ENCODE peak calls at places on chromosomes 16 and 17, in seven cellular contexts. D, J, M, E, Q, B and H are unnamed samples. For H3K27me3, the result is how much of the 10 kb centered on the place peaks cover.

GRCh38 chr17:79960788-79961522 is 74.7 kb downstream of the TBC1D16 start:
- DNase-seq in D (no peak), J (no peak), M (peak), E (no peak), Q (no peak), B (peak), H (no peak)

GRCh38 chr17:62737513-62737912 is 70.6 kb downstream of the MARCHF10 start:
- DNase-seq in D (no peak), J (no peak), M (no peak), E (no peak), Q (no peak), B (no peak), H (no peak)

GRCh38 chr16:80084614-80085013 is 456.2 kb upstream of the DYNLRB2 start:
- DNase-seq in D (peak), J (peak), M (peak), E (no peak), Q (no peak), B (no peak), H (peak)

GRCh38 chr16:68229431-68230175 is 6.3 kb downstream of the ESRP2 start:
- DNase-seq in D (peak), J (peak), M (peak), E (no peak), Q (no peak), B (peak), H (peak)

GRCh38 chr17:39736319-39737165 is 1.2 kb upstream of the GRB7 start:
- DNase-seq in D (peak), J (no peak), M (no peak), E (no peak), Q (peak), B (no peak), H (no peak)

GRCh38 chr17:52147872-52148271 is 10.6 kb downstream of the CA10 start:
- DNase-seq in D (no peak), J (no peak), M (no peak), E (no peak), Q (no peak), B (no peak), H (peak)

GRCh38 chr16:76081936-76082335 is 195.3 kb upstream of the CNTNAP4 start:
- DNase-seq in D (no peak), J (no peak), M (no peak), E (no peak), Q (no peak), B (no peak), H (no peak)

GRCh38 chr16:69234460-69234859 is 47.5 kb downstream of the SNTB2 start:
- DNase-seq in D (no peak), J (no peak), M (no peak), E (no peak), Q (no peak), B (no peak), H (no peak)

GRCh38 chr16:49739381-49739780 is 116.5 kb downstream of the ZNF423 start:
- DNase-seq in D (no peak), J (no peak), M (no peak), E (no peak), Q (no peak), B (no peak), H (no peak)

GRCh38 chr17:27512511-27513346 is 56.5 kb downstream of the KSR1 start:
- DNase-seq in D (no peak), J (no peak), M (no peak), E (no peak), Q (no peak), B (peak), H (no peak)

GRCh38 chr17:2030779-2031163 is 818 bp downstream of the DPH1 start:
- DNase-seq in D (peak), J (no peak), M (peak), E (no peak), Q (no peak), B (no peak), H (no peak)

GRCh38 chr17:79954281-79955166 is 81.1 kb downstream of the TBC1D16 start:
- DNase-seq in D (no peak), J (no peak), M (no peak), E (no peak), Q (peak), B (no peak), H (no peak)

GRCh38 chr16:6571044-6571443 is 761.6 kb upstream of the RBFOX1 start:
- DNase-seq in D (no peak), J (no peak), M (no peak), E (no peak), Q (no peak), B (no peak), H (no peak)

GRCh38 chr17:2111691-2112090 is 56.8 kb downstream of the HIC1 start:
- DNase-seq in D (peak), J (no peak), M (peak), E (no peak), Q (no peak), B (peak), H (no peak)

GRCh38 chr17:57861000-57861736 is 11.3 kb upstream of the MRPS23 start:
- DNase-seq in D (peak), J (peak), M (no peak), E (peak), Q (peak), B (peak), H (peak)

GRCh38 chr17:67390006-67390645 is 13.0 kb downstream of the PITPNC1 start:
- DNase-seq in D (no peak), J (no peak), M (no peak), E (no peak), Q (no peak), B (peak), H (no peak)

GRCh38 chr16:27402964-27403600 is 1.1 kb downstream of the IL21R start:
- DNase-seq in D (no peak), J (no peak), M (no peak), E (no peak), Q (no peak), B (no peak), H (no peak)

DNA sequence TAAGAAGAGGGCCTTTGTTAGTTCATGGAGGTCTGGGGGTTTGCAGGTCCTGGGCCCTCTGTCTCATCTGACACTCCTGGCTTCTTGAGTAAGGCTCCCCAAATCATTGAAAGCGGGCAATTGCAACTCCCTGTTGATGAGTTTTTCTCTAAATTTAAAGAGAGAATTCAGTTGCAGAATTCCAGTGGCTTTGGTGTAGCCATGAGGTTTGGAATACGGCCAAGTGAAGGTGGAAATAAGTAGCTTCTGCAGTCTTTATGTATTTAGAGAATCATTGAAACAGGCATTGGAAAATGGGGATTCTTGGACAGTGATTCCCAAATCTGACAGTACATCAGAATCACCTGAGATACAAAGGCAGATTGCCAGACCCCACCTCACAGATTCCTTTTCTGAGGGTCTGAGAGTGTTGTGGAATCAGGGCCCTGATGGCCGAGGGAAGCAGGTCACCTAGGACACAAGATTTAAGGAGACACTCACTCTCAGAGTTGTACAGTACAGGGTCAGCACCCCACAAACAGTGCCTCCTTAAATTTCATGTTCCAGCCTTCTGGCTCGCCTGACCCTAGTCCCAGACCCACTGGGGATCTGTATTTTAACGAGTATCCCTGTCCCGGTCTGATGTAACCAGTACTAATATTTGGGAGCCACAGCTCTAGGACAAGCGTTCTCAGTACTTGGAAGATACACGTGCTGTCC is 37.7 kb downstream of the YPEL2 start:
- DNase-seq in D (no peak), J (no peak), M (peak), E (no peak), Q (no peak), B (no peak), H (no peak)
- H3K27ac ChIP-seq in D (peak), J (peak), M (peak), E (peak), Q (peak), B (no peak), H (no peak)

DNA sequence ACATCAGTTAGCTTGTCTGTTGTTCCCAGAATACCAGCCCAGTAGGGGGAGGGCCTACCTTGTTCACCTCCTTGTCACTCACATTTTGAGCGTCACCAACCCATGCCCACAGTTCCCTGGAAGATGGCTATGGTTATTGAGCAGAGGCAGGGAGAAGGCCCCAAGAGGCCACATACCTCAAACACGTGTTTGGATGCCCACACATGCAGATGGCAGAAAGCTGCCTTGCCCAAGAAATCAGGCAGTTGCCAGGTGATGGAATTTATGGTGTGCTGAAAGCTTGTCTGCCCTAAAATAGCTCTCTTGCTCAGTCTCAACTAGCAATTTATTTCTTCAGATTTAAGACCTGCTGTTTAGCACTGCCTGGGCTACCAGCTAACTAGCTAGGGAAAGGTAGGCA is 16.5 kb upstream of the CMTM4 start:
- DNase-seq in D (no peak), J (no peak), M (no peak), E (no peak), Q (no peak), B (no peak), H (no peak)
- H3K27me3 ChIP-seq in D (under half), J (under half), M (under half), E (under half), Q (under half), B (under half), H (under half)

DNA sequence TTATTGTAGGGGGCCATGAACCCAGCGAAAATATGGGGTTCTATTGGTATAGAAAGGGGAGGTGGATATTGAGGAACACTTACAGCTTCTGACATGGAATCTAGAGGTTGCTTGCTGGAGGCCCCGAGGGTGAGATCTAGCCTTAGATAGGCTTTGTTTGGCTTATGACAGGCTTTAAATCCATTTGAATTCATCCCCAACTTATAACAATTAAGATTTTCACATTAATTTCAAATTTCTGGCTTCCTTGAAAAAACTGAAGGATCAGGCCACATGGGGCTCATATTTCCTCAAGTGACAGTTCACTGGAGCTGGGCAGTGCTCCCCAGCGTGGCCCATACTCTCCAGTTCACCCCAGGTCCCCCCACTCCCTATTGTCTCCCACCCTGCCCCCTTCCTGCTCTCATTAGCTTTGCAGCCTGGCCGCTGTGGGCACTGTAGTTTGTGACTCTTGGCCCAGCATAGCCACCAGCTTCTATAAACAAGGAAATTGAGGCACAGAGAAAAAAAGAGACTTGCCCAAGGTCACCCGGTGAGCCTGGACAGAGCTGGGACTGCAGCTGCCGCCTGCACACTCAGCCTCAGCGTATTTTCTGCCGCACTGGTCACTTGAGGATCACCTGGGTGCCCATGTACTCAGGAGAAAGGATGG is 19.8 kb upstream of the ADGRG1 start:
- DNase-seq in D (peak), J (no peak), M (no peak), E (no peak), Q (no peak), B (no peak), H (no peak)
- H3K27ac ChIP-seq in D (no peak), J (no peak), M (no peak), E (no peak), Q (no peak), B (no peak), H (peak)

GRCh38 chr17:73343739-73344454 is 32.1 kb upstream of the CDC42EP4 start:
- DNase-seq in D (no peak), J (no peak), M (no peak), E (no peak), Q (no peak), B (no peak), H (no peak)

GRCh38 chr17:73341350-73342056 is 29.7 kb upstream of the CDC42EP4 start:
- DNase-seq in D (no peak), J (peak), M (no peak), E (no peak), Q (no peak), B (no peak), H (no peak)

GRCh38 chr17:73342549-73343167 is 30.9 kb upstream of the CDC42EP4 start:
- DNase-seq in D (no peak), J (no peak), M (peak), E (no peak), Q (no peak), B (peak), H (no peak)

GRCh38 chr17:73343168-73343634 is 31.4 kb upstream of the CDC42EP4 start:
- DNase-seq in D (peak), J (peak), M (peak), E (no peak), Q (no peak), B (peak), H (no peak)

GRCh38 chr17:73342057-73342522 is 30.3 kb upstream of the CDC42EP4 start:
- DNase-seq in D (peak), J (peak), M (peak), E (peak), Q (peak), B (peak), H (no peak)
- H3K27me3 ChIP-seq in D (under half), J (under half), M (under half), E (under half), Q (under half), B (under half), H (under half)

DNA sequence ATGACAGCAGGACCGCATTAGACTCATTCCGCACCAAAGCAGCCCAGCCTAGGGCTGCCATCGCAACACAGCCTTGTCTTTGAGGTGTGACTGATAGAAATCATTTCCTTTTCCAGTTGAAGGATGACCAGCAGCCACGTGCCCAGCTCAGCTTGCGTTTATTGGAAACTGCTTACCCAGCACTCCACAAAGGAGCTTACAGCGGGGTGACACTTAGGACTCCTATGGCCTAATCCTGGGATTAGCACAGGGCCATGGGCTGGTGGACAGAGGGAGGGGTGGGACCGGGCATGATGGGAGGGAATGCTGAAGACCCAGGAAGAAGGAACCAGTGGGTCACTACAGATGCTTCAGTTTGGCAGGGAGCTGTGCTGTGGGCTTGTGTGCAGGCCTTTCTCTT is 7.5 kb downstream of the RCVRN start:
- DNase-seq in D (no peak), J (no peak), M (no peak), E (no peak), Q (no peak), B (no peak), H (no peak)
- H3K27ac ChIP-seq in D (no peak), J (no peak), M (no peak), E (no peak), Q (no peak), B (no peak), H (no peak)

GRCh38 chr17:44778656-44779210 is 19.9 kb downstream of the ADAM11 start:
- DNase-seq in D (no peak), J (no peak), M (no peak), E (no peak), Q (no peak), B (no peak), H (no peak)
- H3K27me3 ChIP-seq in D (under half), J (under half), M (under half), E (under half), Q (under half), B (under half), H (under half)

GRCh38 chr16:9823510-9823909 is 358.7 kb downstream of the GRIN2A start:
- DNase-seq in D (no peak), J (no peak), M (no peak), E (no peak), Q (no peak), B (no peak), H (no peak)
- H3K27ac ChIP-seq in D (no peak), J (no peak), M (no peak), E (no peak), Q (no peak), B (no peak), H (no peak)

GRCh38 chr17:38669520-38669919 is 5.2 kb downstream of the EPOP start:
- DNase-seq in D (no peak), J (no peak), M (no peak), E (no peak), Q (no peak), B (no peak), H (no peak)

GRCh38 chr17:38674013-38674748 is 576 bp downstream of the EPOP start:
- DNase-seq in D (no peak), J (no peak), M (no peak), E (no peak), Q (peak), B (no peak), H (peak)

GRCh38 chr17:38673714-38674012 is 1.1 kb downstream of the EPOP start:
- DNase-seq in D (no peak), J (no peak), M (peak), E (no peak), Q (no peak), B (no peak), H (peak)

GRCh38 chr17:38672788-38673713 is 1.7 kb downstream of the EPOP start:
- DNase-seq in D (no peak), J (no peak), M (no peak), E (no peak), Q (no peak), B (no peak), H (no peak)

GRCh38 chr17:38671939-38672720 is 2.6 kb downstream of the EPOP start:
- DNase-seq in D (no peak), J (no peak), M (no peak), E (no peak), Q (no peak), B (no peak), H (no peak)
- H3K27me3 ChIP-seq in D (under half), J (under half), M (half or more), E (under half), Q (under half), B (half or more), H (under half)

DNA sequence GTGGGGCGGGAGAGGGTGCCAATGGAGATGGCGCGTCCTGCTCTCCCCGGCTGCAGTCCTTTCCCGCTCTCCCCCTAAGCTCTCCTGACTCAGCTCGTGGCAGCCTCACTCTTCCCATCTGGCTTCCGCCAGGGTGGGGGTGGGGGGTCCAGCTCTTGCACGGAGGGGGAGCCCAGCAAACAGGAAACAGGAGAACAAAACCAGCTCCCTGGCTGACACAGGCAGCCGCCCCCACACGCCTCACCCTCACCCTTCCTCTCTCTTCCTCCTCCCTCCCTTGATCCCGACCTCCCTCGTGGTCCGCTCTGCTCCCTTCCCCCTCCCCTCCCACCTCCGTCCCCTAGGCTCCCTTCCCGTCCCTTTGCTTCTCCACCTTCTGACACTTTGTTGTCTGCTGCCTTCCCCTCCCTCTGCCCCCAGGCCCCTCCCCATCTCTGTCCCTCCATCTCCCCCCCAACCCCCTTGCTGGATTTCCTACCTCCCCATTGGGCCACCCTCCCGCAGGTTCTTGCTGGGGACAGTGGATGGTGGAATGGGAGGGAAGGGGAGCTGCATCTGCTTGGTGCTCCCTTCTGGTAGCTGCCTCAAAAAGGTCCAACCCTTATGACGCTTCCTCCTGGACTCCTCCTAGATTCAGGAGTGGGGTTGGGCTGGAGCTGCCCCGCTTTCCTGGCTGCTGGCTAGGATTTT is 23.7 kb downstream of the ARHGAP23 start:
- DNase-seq in D (peak), J (no peak), M (peak), E (no peak), Q (no peak), B (peak), H (no peak)
- H3K27ac ChIP-seq in D (peak), J (peak), M (peak), E (peak), Q (peak), B (peak), H (no peak)